ENCODE peak calls at places on chromosome 1, in four cellular contexts. One of them, this sample, is unnamed.

GRCh38 chr1:2466834-2467554 is 9.1 kb upstream of the PLCH2 start:
- DNase-seq in IMR-90: no peak
- DNase-seq in H1: peak
- DNase-seq in H9: peak
- DNase-seq in this sample: peak

GRCh38 chr1:203291201-203292096 is 13.9 kb upstream of the BTG2 start:
- DNase-seq in H1: no peak
- DNase-seq in IMR-90: no peak
- DNase-seq in H9: no peak
- DNase-seq in this sample: no peak

GRCh38 chr1:231335663-231336602 is 1.7 kb downstream of the EXOC8 start:
- DNase-seq in IMR-90: no peak
- DNase-seq in H1: no peak
- DNase-seq in H9: no peak
- DNase-seq in this sample: no peak

GRCh38 chr1:182567629-182568028 is 21.4 kb downstream of the RNASEL start:
- DNase-seq in H1: no peak
- DNase-seq in H9: no peak
- DNase-seq in IMR-90: no peak
- DNase-seq in this sample: no peak

GRCh38 chr1:230140221-230141001 is 73.4 kb downstream of the GALNT2 start:
- DNase-seq in IMR-90: peak
- DNase-seq in H1: no peak
- DNase-seq in H9: no peak
- DNase-seq in this sample: no peak

GRCh38 chr1:39573736-39574624 is 2.6 kb downstream of the PABPC4 start:
- DNase-seq in H1: no peak
- DNase-seq in IMR-90: peak
- DNase-seq in H9: no peak
- DNase-seq in this sample: no peak

GRCh38 chr1:7884757-7885156 is 31.9 kb upstream of the UTS2 start:
- DNase-seq in H1: no peak
- DNase-seq in IMR-90: no peak
- DNase-seq in H9: no peak
- DNase-seq in this sample: no peak

GRCh38 chr1:245598524-245599310 is 443.9 kb downstream of the KIF26B start:
- DNase-seq in IMR-90: no peak
- DNase-seq in H9: peak
- DNase-seq in H1: no peak
- DNase-seq in this sample: no peak

GRCh38 chr1:51285055-51285454 is 45.3 kb downstream of the TTC39A start:
- DNase-seq in H9: no peak
- DNase-seq in IMR-90: no peak
- DNase-seq in H1: no peak
- DNase-seq in this sample: no peak

GRCh38 chr1:13948851-13949490 is 249.0 kb downstream of the PRDM2 start:
- DNase-seq in IMR-90: no peak
- DNase-seq in H9: no peak
- DNase-seq in H1: no peak
- DNase-seq in this sample: no peak

GRCh38 chr1:19460535-19461351 is 24.6 kb downstream of the CAPZB start:
- DNase-seq in H1: no peak
- DNase-seq in H9: no peak
- DNase-seq in IMR-90: no peak
- DNase-seq in this sample: no peak

GRCh38 chr1:19461352-19461645 is 24.0 kb downstream of the CAPZB start:
- DNase-seq in H1: no peak
- DNase-seq in IMR-90: no peak
- DNase-seq in H9: peak
- DNase-seq in this sample: peak

GRCh38 chr1:19465123-19465522 is 20.2 kb downstream of the CAPZB start:
- DNase-seq in H1: no peak
- DNase-seq in IMR-90: peak
- DNase-seq in H9: no peak
- DNase-seq in this sample: no peak

GRCh38 chr1:19463204-19463803 is 22.0 kb downstream of the CAPZB start:
- DNase-seq in H1: no peak
- DNase-seq in IMR-90: no peak
- DNase-seq in H9: no peak
- DNase-seq in this sample: no peak

DNA sequence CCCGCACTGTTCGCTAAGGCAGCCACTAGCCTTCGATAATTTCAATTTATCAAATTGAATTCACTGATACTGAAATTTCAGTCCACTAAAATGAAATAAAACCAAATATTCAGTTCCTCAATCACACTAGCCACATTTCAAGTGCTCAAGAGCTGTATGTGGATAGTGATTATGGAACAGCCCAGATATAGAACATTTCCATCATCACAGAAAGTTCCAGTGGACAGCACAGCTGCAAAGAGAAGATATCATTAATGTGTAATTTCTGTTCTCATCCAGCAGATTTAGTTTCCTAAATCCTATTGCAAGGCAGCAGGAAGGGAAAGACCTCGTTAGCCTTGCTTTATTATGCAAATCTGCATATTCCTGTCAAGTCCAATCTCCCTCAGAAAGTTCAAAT is 22.6 kb downstream of the CAPZB start:
- DNase-seq in H1: no peak
- DNase-seq in IMR-90: no peak
- DNase-seq in H9: no peak
- DNase-seq in this sample: no peak
- H4K5ac ChIP-seq in H1: no peak
- H4K5ac ChIP-seq in IMR-90: no peak
- H4K5ac ChIP-seq in H9: no peak
- H4K5ac ChIP-seq in this sample: no peak

DNA sequence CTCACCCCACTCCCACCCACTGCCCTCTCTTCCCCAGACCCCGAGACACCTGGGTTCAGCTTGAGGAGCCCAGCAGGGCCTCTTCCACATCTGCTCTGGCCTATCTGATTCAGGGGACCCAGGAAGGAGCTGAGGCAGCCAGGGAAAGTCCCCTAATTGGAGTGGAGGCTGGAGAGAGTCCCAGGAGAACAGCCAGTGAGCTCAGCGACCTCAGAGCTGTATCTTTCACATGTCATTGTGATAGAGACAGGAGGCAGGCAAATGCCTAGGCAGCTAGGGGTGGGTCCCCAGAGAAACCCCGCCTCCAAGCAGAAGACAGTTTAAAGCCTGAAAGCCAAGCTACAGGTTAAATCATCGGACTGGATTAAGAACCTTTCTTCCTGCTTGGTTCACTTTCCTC is 122.7 kb downstream of the MATN1 start:
- DNase-seq in H1: no peak
- DNase-seq in IMR-90: no peak
- DNase-seq in H9: no peak
- DNase-seq in this sample: peak
- H3K18ac ChIP-seq in H1: no peak
- H3K18ac ChIP-seq in IMR-90: no peak
- H3K18ac ChIP-seq in H9: no peak
- H3K18ac ChIP-seq in this sample: no peak

GRCh38 chr1:36436820-36437219 is 13.4 kb downstream of the OSCP1 start:
- DNase-seq in H1: no peak
- DNase-seq in H9: no peak
- DNase-seq in IMR-90: peak
- DNase-seq in this sample: peak
- H2BK120ac ChIP-seq in H1: no peak
- H2BK120ac ChIP-seq in H9: no peak
- H2BK120ac ChIP-seq in IMR-90: no peak
- H2BK120ac ChIP-seq in this sample: no peak

GRCh38 chr1:46725736-46726108 is 6.8 kb upstream of the EFCAB14 start:
- DNase-seq in H1: no peak
- DNase-seq in H9: no peak
- DNase-seq in IMR-90: peak
- DNase-seq in this sample: no peak
- H4K5ac ChIP-seq in H1: no peak
- H4K5ac ChIP-seq in H9: no peak
- H4K5ac ChIP-seq in IMR-90: no peak
- H4K5ac ChIP-seq in this sample: no peak

GRCh38 chr1:235076504-235077162 is 52.0 kb downstream of the TOMM20 start:
- DNase-seq in H1: no peak
- DNase-seq in IMR-90: no peak
- DNase-seq in H9: no peak
- DNase-seq in this sample: no peak
- H3K18ac ChIP-seq in H1: no peak
- H3K18ac ChIP-seq in IMR-90: peak
- H3K18ac ChIP-seq in H9: no peak
- H3K18ac ChIP-seq in this sample: no peak